ENCODE peak calls at places on chromosomes 4 and X, in four cellular contexts. One of them, this sample, is unnamed. For H3K27me3, the result is how much of the 10 kb centered on the place peaks cover.

GRCh38 chr4:159111417-159111816 is 8.5 kb downstream of the RAPGEF2 start:
- DNase-seq in K562: no peak
- DNase-seq in HepG2: no peak
- DNase-seq in GM12878: no peak
- DNase-seq in this sample: no peak

GRCh38 chr4:149296503-149296902 is 519.1 kb downstream of the IQCM start:
- DNase-seq in K562: no peak
- DNase-seq in HepG2: no peak
- DNase-seq in GM12878: no peak
- DNase-seq in this sample: peak

GRCh38 chr4:89121711-89122387 is 10.5 kb downstream of the TIGD2 start:
- DNase-seq in K562: no peak
- DNase-seq in HepG2: peak
- DNase-seq in GM12878: no peak
- DNase-seq in this sample: no peak

GRCh38 chrX:119118780-119119395 is 8.7 kb downstream of the KIAA1210 start:
- DNase-seq in K562: peak
- DNase-seq in HepG2: peak
- DNase-seq in GM12878: no peak
- DNase-seq in this sample: peak

GRCh38 chrX:19589105-19589504 is 73.8 kb upstream of the MAP3K15 start:
- DNase-seq in K562: no peak
- DNase-seq in HepG2: no peak
- DNase-seq in GM12878: no peak
- DNase-seq in this sample: no peak

GRCh38 chr4:183968502-183968901 is 63.4 kb downstream of the STOX2 start:
- DNase-seq in K562: no peak
- DNase-seq in HepG2: no peak
- DNase-seq in GM12878: no peak
- DNase-seq in this sample: peak

GRCh38 chrX:77431227-77431626 is 16.0 kb upstream of the FGF16 start:
- DNase-seq in K562: no peak
- DNase-seq in HepG2: no peak
- DNase-seq in GM12878: no peak
- DNase-seq in this sample: peak

GRCh38 chr4:148445071-148445902 is 3.1 kb upstream of the NR3C2 start:
- DNase-seq in K562: peak
- DNase-seq in HepG2: no peak
- DNase-seq in GM12878: no peak
- DNase-seq in this sample: peak

GRCh38 chr4:113708250-113708649 is 53.3 kb downstream of the CAMK2D start:
- DNase-seq in K562: no peak
- DNase-seq in HepG2: no peak
- DNase-seq in GM12878: no peak
- DNase-seq in this sample: no peak

GRCh38 chr4:156596026-156596425 is 375.6 kb downstream of the PDGFC start:
- DNase-seq in K562: no peak
- DNase-seq in HepG2: no peak
- DNase-seq in GM12878: no peak
- DNase-seq in this sample: no peak

GRCh38 chrX:129678176-129678880 is 23.6 kb upstream of the APLN start:
- DNase-seq in K562: no peak
- DNase-seq in HepG2: no peak
- DNase-seq in GM12878: no peak
- DNase-seq in this sample: peak

GRCh38 chr4:146333187-146333894 is 119.0 kb downstream of the REELD1 start:
- DNase-seq in K562: no peak
- DNase-seq in HepG2: peak
- DNase-seq in GM12878: peak
- DNase-seq in this sample: no peak

GRCh38 chr4:25654971-25655963 is at the start of gene SLC34A2:
- DNase-seq in K562: no peak
- DNase-seq in HepG2: peak
- DNase-seq in GM12878: no peak
- DNase-seq in this sample: peak

GRCh38 chrX:153703036-153703370 is 15.3 kb downstream of the SLC6A8 start:
- DNase-seq in K562: no peak
- DNase-seq in HepG2: no peak
- DNase-seq in GM12878: no peak
- DNase-seq in this sample: no peak

GRCh38 chr4:150699599-150699998 is 117.6 kb downstream of the MAB21L2 start:
- DNase-seq in K562: no peak
- DNase-seq in HepG2: no peak
- DNase-seq in GM12878: no peak
- DNase-seq in this sample: no peak

GRCh38 chr4:80447493-80447892 is 112.0 kb downstream of the CFAP299 start:
- DNase-seq in K562: no peak
- DNase-seq in HepG2: no peak
- DNase-seq in GM12878: no peak
- DNase-seq in this sample: no peak

GRCh38 chrX:39809326-39809725 is 288.4 kb downstream of the BCOR start:
- DNase-seq in K562: no peak
- DNase-seq in HepG2: no peak
- DNase-seq in GM12878: no peak
- DNase-seq in this sample: no peak

GRCh38 chr4:114563536-114564315 is 34.9 kb upstream of the UGT8 start:
- DNase-seq in K562: no peak
- DNase-seq in HepG2: no peak
- DNase-seq in GM12878: no peak
- DNase-seq in this sample: peak

GRCh38 chr4:3257125-3257690 is 8.2 kb downstream of the MSANTD1 start:
- DNase-seq in K562: no peak
- DNase-seq in HepG2: no peak
- DNase-seq in GM12878: no peak
- DNase-seq in this sample: no peak

GRCh38 chr4:1078490-1078889 is 34.9 kb downstream of the RNF212 start:
- DNase-seq in K562: no peak
- DNase-seq in HepG2: no peak
- DNase-seq in GM12878: no peak
- DNase-seq in this sample: no peak

DNA sequence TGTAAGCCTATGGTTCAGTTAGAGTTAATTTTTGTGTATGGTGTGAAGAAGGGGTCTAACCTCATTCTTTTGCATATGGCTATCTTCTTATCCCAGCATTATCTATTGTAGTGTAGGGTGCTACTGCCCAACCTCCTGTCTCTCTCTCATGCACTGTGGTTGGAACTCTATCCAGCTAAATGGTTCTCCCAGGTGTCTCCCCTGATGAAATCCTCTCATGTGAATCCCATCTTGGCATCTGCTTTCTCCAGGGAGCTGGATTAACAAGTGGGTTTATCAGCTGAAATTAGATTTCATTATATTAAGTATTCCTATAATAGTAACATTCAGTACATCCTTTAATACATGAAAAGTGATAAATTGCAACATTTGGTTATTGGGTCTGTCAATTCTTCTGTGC is 224.7 kb upstream of the SFRP2 start:
- DNase-seq in K562: no peak
- DNase-seq in HepG2: no peak
- DNase-seq in GM12878: no peak
- DNase-seq in this sample: no peak
- H3K27me3 ChIP-seq in K562: under half
- H3K27me3 ChIP-seq in HepG2: under half
- H3K27me3 ChIP-seq in GM12878: under half
- H3K27me3 ChIP-seq in this sample: under half

GRCh38 chr4:16082038-16082423 is 1.8 kb downstream of the PROM1 start:
- DNase-seq in K562: no peak
- DNase-seq in HepG2: no peak
- DNase-seq in GM12878: no peak
- DNase-seq in this sample: peak

GRCh38 chr4:16079046-16079445 is 4.8 kb downstream of the PROM1 start:
- DNase-seq in K562: no peak
- DNase-seq in HepG2: no peak
- DNase-seq in GM12878: peak
- DNase-seq in this sample: no peak

GRCh38 chr4:16082424-16083216 is 1.2 kb downstream of the PROM1 start:
- DNase-seq in K562: no peak
- DNase-seq in HepG2: peak
- DNase-seq in GM12878: no peak
- DNase-seq in this sample: peak

GRCh38 chr4:16085822-16086221 is 2.0 kb upstream of the PROM1 start:
- DNase-seq in K562: no peak
- DNase-seq in HepG2: no peak
- DNase-seq in GM12878: no peak
- DNase-seq in this sample: no peak

DNA sequence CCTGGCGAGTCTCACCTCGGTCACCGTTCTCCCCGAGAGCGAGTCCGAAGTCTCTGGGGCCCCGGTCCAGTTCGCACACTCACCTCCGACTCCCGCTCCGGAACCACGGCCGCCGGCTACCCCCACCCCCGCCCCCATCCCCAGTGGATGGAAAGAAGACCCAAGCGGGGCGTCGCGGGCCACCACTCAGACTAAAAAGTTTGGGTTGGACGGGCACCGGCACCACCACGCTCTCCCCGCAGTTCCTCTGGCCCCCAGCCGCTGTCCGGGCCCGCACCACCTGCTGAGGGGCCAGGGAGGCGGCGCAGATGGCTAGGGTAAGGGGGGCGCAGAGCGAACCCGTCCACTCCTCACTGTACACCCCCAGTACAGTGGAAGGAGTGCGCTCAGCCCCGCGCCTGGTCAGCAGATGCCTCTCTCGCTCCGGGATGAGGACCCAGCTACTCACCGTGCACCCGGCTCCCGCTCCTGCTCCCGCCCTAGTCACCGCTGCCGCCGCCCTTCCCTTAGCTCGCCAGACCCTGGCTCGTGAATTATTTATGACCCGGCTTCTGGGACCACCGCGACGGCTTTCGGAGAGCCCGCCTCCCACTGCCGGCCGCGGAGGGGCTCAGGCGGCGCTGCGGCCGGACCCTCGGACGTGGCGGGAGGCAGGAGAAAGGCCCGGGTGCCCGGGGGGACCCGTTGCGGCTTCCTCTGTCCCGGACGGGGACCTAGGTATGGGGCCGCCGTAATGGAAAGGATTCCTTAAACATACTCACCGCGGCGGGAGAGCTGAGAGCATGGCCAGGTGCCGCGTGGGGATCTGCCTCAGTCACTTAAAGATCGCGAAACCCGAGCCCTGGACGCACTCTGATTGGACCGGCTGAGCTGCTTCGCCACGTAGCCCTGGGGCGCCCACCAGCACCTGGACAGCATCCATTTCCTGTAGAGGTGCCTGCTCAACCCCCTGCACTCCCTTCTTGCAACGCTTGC is at the start of gene PROM1:
- DNase-seq in K562: no peak
- DNase-seq in HepG2: peak
- DNase-seq in GM12878: no peak
- DNase-seq in this sample: peak
- TF ChIP-seq EZH2 in K562: no peak
- TF ChIP-seq EZH2 in HepG2: no peak
- TF ChIP-seq EZH2 in GM12878: no peak
- TF ChIP-seq EZH2 in this sample: no peak

GRCh38 chr4:54017308-54017707 is 47.1 kb downstream of the CHIC2 start:
- DNase-seq in K562: no peak
- DNase-seq in HepG2: no peak
- DNase-seq in GM12878: no peak
- DNase-seq in this sample: no peak

GRCh38 chr4:54015421-54016065 is 48.9 kb downstream of the CHIC2 start:
- DNase-seq in K562: no peak
- DNase-seq in HepG2: no peak
- DNase-seq in GM12878: no peak
- DNase-seq in this sample: peak

GRCh38 chr4:54017974-54018373 is 46.4 kb downstream of the CHIC2 start:
- DNase-seq in K562: no peak
- DNase-seq in HepG2: no peak
- DNase-seq in GM12878: no peak
- DNase-seq in this sample: no peak

GRCh38 chr4:54016504-54016903 is 47.9 kb downstream of the CHIC2 start:
- DNase-seq in K562: no peak
- DNase-seq in HepG2: no peak
- DNase-seq in GM12878: no peak
- DNase-seq in this sample: no peak

GRCh38 chr4:54014761-54015160 is 49.6 kb downstream of the CHIC2 start:
- DNase-seq in K562: no peak
- DNase-seq in HepG2: no peak
- DNase-seq in GM12878: no peak
- DNase-seq in this sample: no peak
- TF ChIP-seq JUNB in K562: no peak
- TF ChIP-seq JUNB in HepG2: no peak
- TF ChIP-seq JUNB in GM12878: no peak
- TF ChIP-seq JUNB in this sample: no peak

DNA sequence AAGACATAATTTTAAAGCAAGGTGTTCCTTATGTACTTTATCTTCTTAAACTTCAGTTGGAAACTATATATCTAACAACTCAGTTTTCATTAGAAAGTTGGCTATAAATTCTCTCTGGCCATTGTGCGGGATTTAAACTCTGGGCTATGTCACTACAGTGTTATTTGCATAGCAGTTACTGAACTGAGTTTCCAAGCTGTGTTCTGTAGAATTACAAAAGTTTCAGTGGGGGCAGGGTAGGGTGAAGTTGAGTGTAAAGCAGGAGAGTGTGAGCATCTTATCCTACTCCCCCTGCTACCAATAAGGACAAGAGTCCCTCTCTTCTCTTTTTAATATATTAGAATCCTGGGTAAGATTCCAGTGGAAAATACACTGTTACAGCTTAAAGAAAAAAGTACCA is 254.5 kb upstream of the SLITRK2 start:
- DNase-seq in K562: no peak
- DNase-seq in HepG2: no peak
- DNase-seq in GM12878: no peak
- DNase-seq in this sample: no peak
- H3K27me3 ChIP-seq in K562: under half
- H3K27me3 ChIP-seq in HepG2: under half
- H3K27me3 ChIP-seq in GM12878: under half
- H3K27me3 ChIP-seq in this sample: under half

GRCh38 chrX:632391-633042 is 1.9 kb downstream of the SHOX start:
- DNase-seq in K562: no peak
- DNase-seq in HepG2: no peak
- DNase-seq in GM12878: no peak
- DNase-seq in this sample: peak

GRCh38 chrX:633655-634305 is 3.2 kb downstream of the SHOX start:
- DNase-seq in K562: no peak
- DNase-seq in HepG2: no peak
- DNase-seq in GM12878: no peak
- DNase-seq in this sample: peak

GRCh38 chrX:634306-634958 is 3.8 kb downstream of the SHOX start:
- DNase-seq in K562: no peak
- DNase-seq in HepG2: no peak
- DNase-seq in GM12878: no peak
- DNase-seq in this sample: peak

GRCh38 chrX:630922-631496 is 418 bp downstream of the SHOX start:
- DNase-seq in K562: no peak
- DNase-seq in HepG2: no peak
- DNase-seq in GM12878: no peak
- DNase-seq in this sample: peak

GRCh38 chrX:633043-633654 is 2.6 kb downstream of the SHOX start:
- DNase-seq in K562: no peak
- DNase-seq in HepG2: no peak
- DNase-seq in GM12878: no peak
- DNase-seq in this sample: no peak
- TF ChIP-seq EZH2 in K562: no peak
- TF ChIP-seq EZH2 in HepG2: no peak
- TF ChIP-seq EZH2 in GM12878: no peak
- TF ChIP-seq EZH2 in this sample: peak

This sample was measured in GM23338.